ENCODE peak calls at places on chromosomes 3 and 15, in six cellular contexts. Q, U, P, M, W and C are unnamed samples.
A peak's percentile ranks its signal among the peaks of the same experiment; 100 is the strongest.

GRCh38 chr3:139928708-139929505 is 6.1 kb upstream of the CLSTN2 start:
- DNase-seq in Q (no peak), U (no peak), P (no peak), M (no peak), W (no peak), C (no peak)

GRCh38 chr3:146543461-146544012 is 870 bp downstream of the PLSCR1 start:
- DNase-seq in Q (no peak), U (peak; percentile 63), P (no peak), M (no peak), W (no peak), C (no peak)

GRCh38 chr3:53547327-53547726 is 52.9 kb downstream of the CACNA1D start:
- DNase-seq in Q (no peak), U (no peak), P (no peak), M (no peak), W (no peak), C (no peak)

GRCh38 chr3:146715176-146715575 is 110.0 kb upstream of the PLSCR5 start:
- DNase-seq in Q (no peak), U (no peak), P (no peak), M (no peak), W (no peak), C (no peak)

GRCh38 chr3:54932606-54933005 is 4.7 kb upstream of the LRTM1 start:
- DNase-seq in Q (no peak), U (no peak), P (no peak), M (no peak), W (no peak), C (no peak)

GRCh38 chr15:68517285-68517711 is 61.5 kb upstream of the CORO2B start:
- DNase-seq in Q (no peak), U (no peak), P (no peak), M (no peak), W (peak; percentile 75), C (no peak)

GRCh38 chr3:114212646-114213045 is 24.7 kb downstream of the ZNF80 start:
- DNase-seq in Q (no peak), U (no peak), P (no peak), M (no peak), W (no peak), C (no peak)

GRCh38 chr3:46504780-46505179 is 7.0 kb downstream of the RTP3 start:
- DNase-seq in Q (no peak), U (peak; percentile 48), P (no peak), M (peak; percentile 28), W (no peak), C (no peak)

GRCh38 chr15:75042730-75043508 is 19.5 kb downstream of the PPCDC start:
- DNase-seq in Q (peak; percentile 91), U (peak; percentile 86), P (peak; percentile 100), M (peak; percentile 100), W (peak; percentile 87), C (peak; percentile 94)

GRCh38 chr15:94864600-94864999 is 633.2 kb downstream of the MCTP2 start:
- DNase-seq in Q (no peak), U (no peak), P (no peak), M (no peak), W (no peak), C (no peak)

GRCh38 chr3:44568561-44568960 is 13.6 kb downstream of the ZKSCAN7 start:
- DNase-seq in Q (no peak), U (no peak), P (no peak), M (no peak), W (no peak), C (no peak)

GRCh38 chr3:99810403-99810802 is 7.3 kb upstream of the CMSS1 start:
- DNase-seq in Q (no peak), U (no peak), P (no peak), M (no peak), W (no peak), C (no peak)

GRCh38 chr15:74531144-74531811 is 9.7 kb upstream of the ARID3B start:
- DNase-seq in Q (no peak), U (no peak), P (no peak), M (no peak), W (no peak), C (no peak)

GRCh38 chr3:140910860-140911259 is 30.8 kb upstream of the SLC25A36 start:
- DNase-seq in Q (no peak), U (peak; percentile 31), P (no peak), M (no peak), W (no peak), C (no peak)

GRCh38 chr3:190718691-190719090 is 143.8 kb downstream of the GMNC start:
- DNase-seq in Q (no peak), U (no peak), P (no peak), M (no peak), W (no peak), C (no peak)

GRCh38 chr3:123105201-123106189 is 38.7 kb downstream of the PDIA5 start:
- DNase-seq in Q (no peak), U (no peak), P (peak; percentile 17), M (peak; percentile 33), W (no peak), C (no peak)

GRCh38 chr3:108100906-108101305 is 10.1 kb upstream of the CD47 start:
- DNase-seq in Q (no peak), U (no peak), P (no peak), M (peak; percentile 96), W (no peak), C (no peak)

DNA sequence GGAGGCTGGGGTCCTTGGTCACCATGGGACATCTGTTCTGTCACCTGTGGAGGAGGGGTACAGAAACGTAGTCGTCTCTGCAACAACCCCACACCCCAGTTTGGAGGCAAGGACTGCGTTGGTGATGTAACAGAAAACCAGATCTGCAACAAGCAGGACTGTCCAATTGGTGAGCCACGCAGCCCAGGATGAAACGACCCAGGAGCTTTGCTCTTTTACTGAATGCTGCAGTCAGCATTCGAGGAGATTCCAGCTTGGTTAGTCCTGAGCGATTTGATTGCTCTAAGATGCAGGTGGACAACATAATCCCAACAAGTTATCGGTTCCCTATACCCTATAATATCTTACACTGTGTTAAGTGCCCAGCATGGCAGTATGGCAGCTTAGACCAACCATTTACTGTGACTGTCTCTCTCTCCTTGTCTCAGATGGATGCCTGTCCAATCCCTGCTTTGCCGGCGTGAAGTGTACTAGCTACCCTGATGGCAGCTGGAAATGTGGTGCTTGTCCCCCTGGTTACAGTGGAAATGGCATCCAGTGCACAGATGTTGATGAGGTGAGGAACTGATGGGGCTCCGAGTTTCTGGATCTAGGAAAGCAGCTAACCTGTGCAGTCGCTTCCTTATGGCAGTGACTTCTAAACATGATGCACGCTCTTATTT is 7.8 kb downstream of the THBS1 start:
- DNase-seq in Q (no peak), U (no peak), P (no peak), M (no peak), W (no peak), C (no peak)
- TF ChIP-seq POLR2AphosphoS5 in Q (peak; percentile 7), U (no peak), P (no peak), M (no peak), W (no peak), C (peak; percentile 44)

DNA sequence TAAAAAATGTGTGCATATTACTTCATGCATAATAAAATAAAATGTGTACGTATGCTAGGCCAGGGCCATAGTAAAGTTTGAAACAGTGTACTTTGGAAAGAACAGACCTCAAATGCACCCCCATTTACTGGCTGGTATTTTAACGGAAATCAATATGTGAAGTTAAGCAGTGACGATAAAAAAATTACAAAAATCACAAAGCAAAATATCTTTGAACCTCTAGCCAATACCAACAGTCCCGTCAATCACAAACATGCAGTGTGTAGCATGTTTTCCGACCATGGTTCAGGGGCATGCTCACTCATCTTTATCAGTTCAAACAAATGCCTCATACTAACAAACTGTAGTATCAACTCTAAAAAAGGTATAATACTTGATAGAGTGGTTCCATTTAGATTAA is 121.1 kb downstream of the TJP1 start:
- DNase-seq in Q (no peak), U (no peak), P (no peak), M (no peak), W (no peak), C (no peak)
- TF ChIP-seq POLR2AphosphoS5 in Q (no peak), U (no peak), P (no peak), M (no peak), W (no peak), C (no peak)

GRCh38 chr15:66702035-66702769 is at the start of gene SMAD6:
- DNase-seq in Q (peak; percentile 94), U (peak; percentile 95), P (peak; percentile 99), M (no peak), W (peak; percentile 96), C (peak; percentile 95)
- TF ChIP-seq POLR2AphosphoS5 in Q (peak; percentile 76), U (no peak), P (peak; percentile 16), M (no peak), W (peak; percentile 52), C (peak; percentile 84)

GRCh38 chr3:127536818-127537810 is 53.4 kb downstream of the TPRA1 start:
- DNase-seq in Q (no peak), U (no peak), P (no peak), M (no peak), W (peak; percentile 65), C (no peak)
- TF ChIP-seq POLR2AphosphoS5 in Q (no peak), U (no peak), P (no peak), M (no peak), W (no peak), C (no peak)

DNA sequence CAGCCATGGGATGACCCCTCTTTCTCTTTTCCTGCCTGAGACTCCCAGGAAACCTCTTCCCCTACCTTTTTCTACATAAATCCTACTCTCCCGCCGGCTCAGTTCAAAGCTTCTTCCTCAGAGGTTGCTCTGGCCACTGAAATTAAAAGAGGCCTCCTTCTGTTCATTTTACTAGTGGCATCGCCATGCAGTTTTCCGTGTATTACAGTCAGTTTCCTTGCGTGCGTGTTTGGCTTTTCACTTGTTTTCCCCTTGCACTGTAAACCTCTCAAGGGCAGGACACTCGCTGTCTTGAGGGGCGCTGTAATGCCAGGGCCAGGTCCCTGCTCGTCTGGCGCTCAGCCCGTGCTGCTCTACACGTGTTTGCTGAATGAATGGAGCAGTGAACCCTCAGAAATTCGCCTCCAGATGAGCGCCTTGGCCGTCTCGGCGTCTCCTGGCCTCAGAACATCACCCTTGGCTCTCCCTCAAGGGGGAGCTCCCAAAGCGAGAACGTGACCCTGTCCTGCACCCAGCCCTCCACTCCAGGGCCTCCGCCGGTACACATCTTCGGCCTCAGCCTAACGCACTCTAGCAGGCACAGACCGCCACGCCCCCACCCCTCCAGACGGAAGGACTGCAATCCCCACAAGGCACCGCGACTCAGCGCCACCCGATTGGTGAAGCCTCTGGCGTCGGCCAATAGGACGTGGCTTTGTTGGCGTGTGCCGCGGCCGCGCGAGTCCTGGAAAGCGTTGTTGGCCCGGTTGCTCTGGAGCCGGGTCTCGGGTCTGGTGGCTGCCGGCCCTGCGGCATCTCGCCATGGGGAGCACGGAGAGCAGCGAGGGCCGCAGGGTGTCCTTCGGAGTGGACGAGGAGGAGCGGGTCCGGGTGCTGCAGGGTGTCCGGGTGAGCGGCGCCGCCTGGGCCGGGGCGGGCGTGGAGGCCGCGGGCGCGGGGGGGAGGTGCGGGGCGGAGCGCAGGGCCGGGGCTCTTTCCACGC is at the start of gene CHCHD6:
- DNase-seq in Q (peak; percentile 95), U (peak; percentile 94), P (peak; percentile 97), M (peak; percentile 76), W (peak; percentile 98), C (peak; percentile 91)
- TF ChIP-seq POLR2AphosphoS5 in Q (no peak), U (no peak), P (peak; percentile 31), M (no peak), W (no peak), C (peak; percentile 23)

GRCh38 chr3:160400048-160400630 is 689 bp downstream of the SMC4 start:
- DNase-seq in Q (peak; percentile 48), U (peak; percentile 50), P (peak; percentile 43), M (no peak), W (peak; percentile 81), C (peak; percentile 86)
- TF ChIP-seq POLR2AphosphoS5 in Q (no peak), U (no peak), P (peak; percentile 45), M (no peak), W (no peak), C (no peak)

DNA sequence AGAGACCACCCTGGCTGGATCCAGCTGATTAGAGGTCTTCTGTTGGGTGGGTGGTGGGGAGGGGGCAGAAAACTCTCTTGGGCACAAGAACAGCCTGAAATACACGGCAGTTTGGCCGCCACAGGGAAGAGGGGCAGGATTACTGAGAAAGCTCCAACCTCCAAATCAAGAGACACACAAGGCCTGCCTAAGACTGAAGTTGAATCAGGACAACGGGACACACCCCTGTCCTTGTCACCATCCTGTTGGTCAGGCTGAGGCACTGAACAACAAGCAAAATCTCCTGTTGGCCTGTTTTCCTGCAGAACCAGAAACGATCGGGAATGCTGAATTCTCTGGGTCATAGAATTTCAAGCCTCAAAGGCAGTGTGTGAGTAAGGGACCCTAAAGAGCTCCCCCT is 247.8 kb downstream of the FAM43A start:
- DNase-seq in Q (no peak), U (no peak), P (no peak), M (no peak), W (no peak), C (no peak)
- TF ChIP-seq POLR2AphosphoS5 in Q (no peak), U (no peak), P (no peak), M (no peak), W (no peak), C (no peak)